ENCODE peak calls at places on chromosomes 16 and 17, in five cellular contexts. P is AG08396, G is kidney tubule cell, I is NCI-H1092 treated with DMSO at 0.1 percent for 48 hours, K is prostate gland. A is an unnamed sample.
A peak's percentile ranks its signal among the peaks of the same experiment; 100 is the strongest.

GRCh38 chr17:14559220-14559619 is 258.3 kb downstream of the HS3ST3B1 start:
- DNase-seq in P (no peak), G (no peak), I (no peak), K (no peak), A (no peak)

GRCh38 chr16:27819881-27820610 is 243.5 kb downstream of the GSG1L start:
- DNase-seq in P (no peak), G (no peak), I (no peak), K (no peak), A (no peak)

GRCh38 chr17:7015587-7016020 is 3.2 kb downstream of the RNASEK start:
- DNase-seq in P (no peak), G (no peak), I (no peak), K (no peak), A (no peak)

GRCh38 chr16:67430504-67431076 is 331 bp upstream of the HSD11B2 start:
- DNase-seq in P (no peak), G (peak; percentile 33), I (peak; percentile 43), K (peak; percentile 70), A (peak; percentile 32)

GRCh38 chr17:82751171-82751570 is 694 bp upstream of the TBCD start:
- DNase-seq in P (no peak), G (no peak), I (no peak), K (no peak), A (no peak)

GRCh38 chr16:28193530-28194423 is 18.0 kb downstream of the XPO6 start:
- DNase-seq in P (peak; percentile 58), G (peak; percentile 66), I (no peak), K (no peak), A (no peak)

GRCh38 chr16:68948230-68948910 is 105.0 kb downstream of the TANGO6 start:
- DNase-seq in P (no peak), G (peak; percentile 83), I (no peak), K (no peak), A (no peak)

GRCh38 chr17:42891539-42892152 is 9.0 kb upstream of the G6PC1 start:
- DNase-seq in P (peak; percentile 49), G (no peak), I (peak; percentile 28), K (no peak), A (no peak)

GRCh38 chr17:29760771-29761682 is 138.3 kb upstream of the CORO6 start:
- DNase-seq in P (peak; percentile 95), G (peak; percentile 87), I (no peak), K (peak; percentile 55), A (no peak)